ENCODE peak calls at places on chromosomes 1 and 21, in six cellular contexts. One of them, this sample, is unnamed.

GRCh38 chr1:111197598-111198289 is 2.7 kb downstream of the DENND2D start:
- DNase-seq in stimulated activated CD8-positive, alpha-beta memory T cell treated with anti-CD3 and anti-CD28 coated beads, Interleukin-2, amount 100 ng/mL, for 1 hour: peak; percentile 61
- DNase-seq in cardiac muscle cell: peak; percentile 47
- DNase-seq in EL: no peak
- DNase-seq in mucosa of descending colon: peak; percentile 53
- DNase-seq in T-helper 9 cell: peak; percentile 44
- DNase-seq in this sample: no peak

GRCh38 chr1:160741092-160741501 is 2.0 kb downstream of the SLAMF7 start:
- DNase-seq in stimulated activated CD8-positive, alpha-beta memory T cell treated with anti-CD3 and anti-CD28 coated beads, Interleukin-2, amount 100 ng/mL, for 1 hour: no peak
- DNase-seq in cardiac muscle cell: no peak
- DNase-seq in EL: no peak
- DNase-seq in mucosa of descending colon: no peak
- DNase-seq in T-helper 9 cell: no peak
- DNase-seq in this sample: no peak

GRCh38 chr1:30381266-30381665 is 342.1 kb downstream of the MATN1 start:
- DNase-seq in stimulated activated CD8-positive, alpha-beta memory T cell treated with anti-CD3 and anti-CD28 coated beads, Interleukin-2, amount 100 ng/mL, for 1 hour: no peak
- DNase-seq in cardiac muscle cell: no peak
- DNase-seq in EL: no peak
- DNase-seq in mucosa of descending colon: no peak
- DNase-seq in T-helper 9 cell: no peak
- DNase-seq in this sample: no peak

GRCh38 chr1:85358702-85359438 is 82.4 kb upstream of the BCL10 start:
- DNase-seq in stimulated activated CD8-positive, alpha-beta memory T cell treated with anti-CD3 and anti-CD28 coated beads, Interleukin-2, amount 100 ng/mL, for 1 hour: no peak
- DNase-seq in cardiac muscle cell: no peak
- DNase-seq in EL: peak; percentile 14
- DNase-seq in mucosa of descending colon: no peak
- DNase-seq in T-helper 9 cell: no peak
- DNase-seq in this sample: no peak

GRCh38 chr1:174036204-174036603 is 14.0 kb upstream of the RC3H1 start:
- DNase-seq in stimulated activated CD8-positive, alpha-beta memory T cell treated with anti-CD3 and anti-CD28 coated beads, Interleukin-2, amount 100 ng/mL, for 1 hour: no peak
- DNase-seq in cardiac muscle cell: peak; percentile 77
- DNase-seq in EL: no peak
- DNase-seq in mucosa of descending colon: no peak
- DNase-seq in T-helper 9 cell: no peak
- DNase-seq in this sample: no peak

GRCh38 chr1:15848143-15848928 is 829 bp downstream of the SPEN start:
- DNase-seq in stimulated activated CD8-positive, alpha-beta memory T cell treated with anti-CD3 and anti-CD28 coated beads, Interleukin-2, amount 100 ng/mL, for 1 hour: peak; percentile 25
- DNase-seq in cardiac muscle cell: peak; percentile 61
- DNase-seq in EL: peak; percentile 42
- DNase-seq in mucosa of descending colon: peak; percentile 74
- DNase-seq in T-helper 9 cell: peak; percentile 37
- DNase-seq in this sample: peak; percentile 49

GRCh38 chr1:220796530-220796929 is 9.8 kb downstream of the MTARC1 start:
- DNase-seq in stimulated activated CD8-positive, alpha-beta memory T cell treated with anti-CD3 and anti-CD28 coated beads, Interleukin-2, amount 100 ng/mL, for 1 hour: no peak
- DNase-seq in cardiac muscle cell: no peak
- DNase-seq in EL: no peak
- DNase-seq in mucosa of descending colon: no peak
- DNase-seq in T-helper 9 cell: no peak
- DNase-seq in this sample: no peak

GRCh38 chr1:197200468-197200899 is 54.0 kb upstream of the ASPM start:
- DNase-seq in stimulated activated CD8-positive, alpha-beta memory T cell treated with anti-CD3 and anti-CD28 coated beads, Interleukin-2, amount 100 ng/mL, for 1 hour: no peak
- DNase-seq in cardiac muscle cell: no peak
- DNase-seq in EL: peak; percentile 31
- DNase-seq in mucosa of descending colon: no peak
- DNase-seq in T-helper 9 cell: no peak
- DNase-seq in this sample: no peak

GRCh38 chr1:223363057-223363855 is 720 bp downstream of the SUSD4 start:
- DNase-seq in stimulated activated CD8-positive, alpha-beta memory T cell treated with anti-CD3 and anti-CD28 coated beads, Interleukin-2, amount 100 ng/mL, for 1 hour: peak; percentile 13
- DNase-seq in cardiac muscle cell: peak; percentile 52
- DNase-seq in EL: peak; percentile 33
- DNase-seq in mucosa of descending colon: peak; percentile 33
- DNase-seq in T-helper 9 cell: peak; percentile 18
- DNase-seq in this sample: peak; percentile 30

GRCh38 chr1:233620065-233620464 is 6.2 kb downstream of the KCNK1 start:
- DNase-seq in stimulated activated CD8-positive, alpha-beta memory T cell treated with anti-CD3 and anti-CD28 coated beads, Interleukin-2, amount 100 ng/mL, for 1 hour: no peak
- DNase-seq in cardiac muscle cell: no peak
- DNase-seq in EL: no peak
- DNase-seq in mucosa of descending colon: no peak
- DNase-seq in T-helper 9 cell: no peak
- DNase-seq in this sample: no peak

GRCh38 chr1:38451541-38451993 is 405.0 kb upstream of the POU3F1 start:
- DNase-seq in stimulated activated CD8-positive, alpha-beta memory T cell treated with anti-CD3 and anti-CD28 coated beads, Interleukin-2, amount 100 ng/mL, for 1 hour: no peak
- DNase-seq in cardiac muscle cell: peak; percentile 18
- DNase-seq in EL: peak; percentile 30
- DNase-seq in mucosa of descending colon: no peak
- DNase-seq in T-helper 9 cell: no peak
- DNase-seq in this sample: no peak

GRCh38 chr1:151803164-151803563 is 2.1 kb downstream of the LINGO4 start:
- DNase-seq in stimulated activated CD8-positive, alpha-beta memory T cell treated with anti-CD3 and anti-CD28 coated beads, Interleukin-2, amount 100 ng/mL, for 1 hour: no peak
- DNase-seq in cardiac muscle cell: no peak
- DNase-seq in EL: no peak
- DNase-seq in mucosa of descending colon: no peak
- DNase-seq in T-helper 9 cell: no peak
- DNase-seq in this sample: no peak

GRCh38 chr1:24938276-24938675 is 8.2 kb upstream of the RUNX3 start:
- DNase-seq in stimulated activated CD8-positive, alpha-beta memory T cell treated with anti-CD3 and anti-CD28 coated beads, Interleukin-2, amount 100 ng/mL, for 1 hour: no peak
- DNase-seq in cardiac muscle cell: no peak
- DNase-seq in EL: no peak
- DNase-seq in mucosa of descending colon: no peak
- DNase-seq in T-helper 9 cell: no peak
- DNase-seq in this sample: no peak

GRCh38 chr1:15762546-15762945 is 4.0 kb downstream of the FBLIM1 start:
- DNase-seq in stimulated activated CD8-positive, alpha-beta memory T cell treated with anti-CD3 and anti-CD28 coated beads, Interleukin-2, amount 100 ng/mL, for 1 hour: no peak
- DNase-seq in cardiac muscle cell: no peak
- DNase-seq in EL: peak; percentile 50
- DNase-seq in mucosa of descending colon: no peak
- DNase-seq in T-helper 9 cell: no peak
- DNase-seq in this sample: no peak

GRCh38 chr1:153985341-153985912 is 712 bp downstream of the RAB13 start:
- DNase-seq in stimulated activated CD8-positive, alpha-beta memory T cell treated with anti-CD3 and anti-CD28 coated beads, Interleukin-2, amount 100 ng/mL, for 1 hour: no peak
- DNase-seq in cardiac muscle cell: no peak
- DNase-seq in EL: peak; percentile 83
- DNase-seq in mucosa of descending colon: no peak
- DNase-seq in T-helper 9 cell: no peak
- DNase-seq in this sample: peak; percentile 45

GRCh38 chr1:32345289-32345827 is 9.3 kb upstream of the MARCKSL1 start:
- DNase-seq in stimulated activated CD8-positive, alpha-beta memory T cell treated with anti-CD3 and anti-CD28 coated beads, Interleukin-2, amount 100 ng/mL, for 1 hour: no peak
- DNase-seq in cardiac muscle cell: peak; percentile 33
- DNase-seq in EL: peak; percentile 19
- DNase-seq in mucosa of descending colon: no peak
- DNase-seq in T-helper 9 cell: no peak
- DNase-seq in this sample: peak; percentile 46

GRCh38 chr1:38775175-38775845 is 84.3 kb downstream of the RRAGC start:
- DNase-seq in stimulated activated CD8-positive, alpha-beta memory T cell treated with anti-CD3 and anti-CD28 coated beads, Interleukin-2, amount 100 ng/mL, for 1 hour: no peak
- DNase-seq in cardiac muscle cell: no peak
- DNase-seq in EL: no peak
- DNase-seq in mucosa of descending colon: no peak
- DNase-seq in T-helper 9 cell: no peak
- DNase-seq in this sample: no peak

GRCh38 chr21:30487336-30487735 is at the start of gene KRTAP19-2:
- DNase-seq in stimulated activated CD8-positive, alpha-beta memory T cell treated with anti-CD3 and anti-CD28 coated beads, Interleukin-2, amount 100 ng/mL, for 1 hour: no peak
- DNase-seq in cardiac muscle cell: no peak
- DNase-seq in EL: no peak
- DNase-seq in mucosa of descending colon: no peak
- DNase-seq in T-helper 9 cell: no peak
- DNase-seq in this sample: no peak

GRCh38 chr1:91609571-91609970 is 108.9 kb downstream of the CDC7 start:
- DNase-seq in stimulated activated CD8-positive, alpha-beta memory T cell treated with anti-CD3 and anti-CD28 coated beads, Interleukin-2, amount 100 ng/mL, for 1 hour: no peak
- DNase-seq in cardiac muscle cell: no peak
- DNase-seq in EL: peak; percentile 81
- DNase-seq in mucosa of descending colon: no peak
- DNase-seq in T-helper 9 cell: no peak
- DNase-seq in this sample: no peak

GRCh38 chr1:24929876-24930702 is at the start of gene RUNX3:
- DNase-seq in stimulated activated CD8-positive, alpha-beta memory T cell treated with anti-CD3 and anti-CD28 coated beads, Interleukin-2, amount 100 ng/mL, for 1 hour: peak; percentile 91
- DNase-seq in cardiac muscle cell: peak; percentile 35
- DNase-seq in EL: peak; percentile 73
- DNase-seq in mucosa of descending colon: peak; percentile 80
- DNase-seq in T-helper 9 cell: peak; percentile 90
- DNase-seq in this sample: no peak

GRCh38 chr1:71557138-71557537 is 476.3 kb upstream of the ZRANB2 start:
- DNase-seq in stimulated activated CD8-positive, alpha-beta memory T cell treated with anti-CD3 and anti-CD28 coated beads, Interleukin-2, amount 100 ng/mL, for 1 hour: no peak
- DNase-seq in cardiac muscle cell: no peak
- DNase-seq in EL: no peak
- DNase-seq in mucosa of descending colon: no peak
- DNase-seq in T-helper 9 cell: no peak
- DNase-seq in this sample: no peak

GRCh38 chr1:173438655-173439054 is 38.5 kb upstream of the PRDX6 start:
- DNase-seq in stimulated activated CD8-positive, alpha-beta memory T cell treated with anti-CD3 and anti-CD28 coated beads, Interleukin-2, amount 100 ng/mL, for 1 hour: no peak
- DNase-seq in cardiac muscle cell: no peak
- DNase-seq in EL: no peak
- DNase-seq in mucosa of descending colon: no peak
- DNase-seq in T-helper 9 cell: no peak
- DNase-seq in this sample: no peak

GRCh38 chr1:32651461-32652073 is 559 bp downstream of the RBBP4 start:
- DNase-seq in stimulated activated CD8-positive, alpha-beta memory T cell treated with anti-CD3 and anti-CD28 coated beads, Interleukin-2, amount 100 ng/mL, for 1 hour: no peak
- DNase-seq in cardiac muscle cell: no peak
- DNase-seq in EL: no peak
- DNase-seq in mucosa of descending colon: no peak
- DNase-seq in T-helper 9 cell: no peak
- DNase-seq in this sample: no peak

GRCh38 chr1:156706647-156707008 is 1.2 kb upstream of the CRABP2 start:
- DNase-seq in stimulated activated CD8-positive, alpha-beta memory T cell treated with anti-CD3 and anti-CD28 coated beads, Interleukin-2, amount 100 ng/mL, for 1 hour: no peak
- DNase-seq in cardiac muscle cell: peak; percentile 59
- DNase-seq in EL: no peak
- DNase-seq in mucosa of descending colon: peak; percentile 55
- DNase-seq in T-helper 9 cell: no peak
- DNase-seq in this sample: peak; percentile 32

GRCh38 chr1:77031101-77031662 is 163.9 kb downstream of the ST6GALNAC5 start:
- DNase-seq in stimulated activated CD8-positive, alpha-beta memory T cell treated with anti-CD3 and anti-CD28 coated beads, Interleukin-2, amount 100 ng/mL, for 1 hour: no peak
- DNase-seq in cardiac muscle cell: no peak
- DNase-seq in EL: peak; percentile 69
- DNase-seq in mucosa of descending colon: no peak
- DNase-seq in T-helper 9 cell: no peak
- DNase-seq in this sample: peak; percentile 6

GRCh38 chr1:38815903-38816627 is 43.5 kb downstream of the RRAGC start:
- DNase-seq in stimulated activated CD8-positive, alpha-beta memory T cell treated with anti-CD3 and anti-CD28 coated beads, Interleukin-2, amount 100 ng/mL, for 1 hour: no peak
- DNase-seq in cardiac muscle cell: no peak
- DNase-seq in EL: no peak
- DNase-seq in mucosa of descending colon: no peak
- DNase-seq in T-helper 9 cell: no peak
- DNase-seq in this sample: no peak

GRCh38 chr1:36628804-36629203 is 146.1 kb upstream of the CSF3R start:
- DNase-seq in stimulated activated CD8-positive, alpha-beta memory T cell treated with anti-CD3 and anti-CD28 coated beads, Interleukin-2, amount 100 ng/mL, for 1 hour: no peak
- DNase-seq in cardiac muscle cell: no peak
- DNase-seq in EL: no peak
- DNase-seq in mucosa of descending colon: no peak
- DNase-seq in T-helper 9 cell: no peak
- DNase-seq in this sample: no peak

GRCh38 chr1:161738627-161739287 is 10.8 kb upstream of the DUSP12 start:
- DNase-seq in stimulated activated CD8-positive, alpha-beta memory T cell treated with anti-CD3 and anti-CD28 coated beads, Interleukin-2, amount 100 ng/mL, for 1 hour: peak; percentile 33
- DNase-seq in cardiac muscle cell: peak; percentile 49
- DNase-seq in EL: peak; percentile 81
- DNase-seq in mucosa of descending colon: peak; percentile 55
- DNase-seq in T-helper 9 cell: peak; percentile 20
- DNase-seq in this sample: peak; percentile 34

GRCh38 chr1:10812387-10812915 is 16.0 kb upstream of the CASZ1 start:
- DNase-seq in stimulated activated CD8-positive, alpha-beta memory T cell treated with anti-CD3 and anti-CD28 coated beads, Interleukin-2, amount 100 ng/mL, for 1 hour: no peak
- DNase-seq in cardiac muscle cell: no peak
- DNase-seq in EL: no peak
- DNase-seq in mucosa of descending colon: no peak
- DNase-seq in T-helper 9 cell: no peak
- DNase-seq in this sample: no peak

GRCh38 chr1:160021376-160022074 is 10.3 kb downstream of the PIGM start:
- DNase-seq in stimulated activated CD8-positive, alpha-beta memory T cell treated with anti-CD3 and anti-CD28 coated beads, Interleukin-2, amount 100 ng/mL, for 1 hour: no peak
- DNase-seq in cardiac muscle cell: no peak
- DNase-seq in EL: no peak
- DNase-seq in mucosa of descending colon: no peak
- DNase-seq in T-helper 9 cell: no peak
- DNase-seq in this sample: no peak

GRCh38 chr21:41752231-41752681 is 14.6 kb downstream of the RIPK4 start:
- DNase-seq in stimulated activated CD8-positive, alpha-beta memory T cell treated with anti-CD3 and anti-CD28 coated beads, Interleukin-2, amount 100 ng/mL, for 1 hour: no peak
- DNase-seq in cardiac muscle cell: no peak
- DNase-seq in EL: peak; percentile 88
- DNase-seq in mucosa of descending colon: no peak
- DNase-seq in T-helper 9 cell: no peak
- DNase-seq in this sample: no peak